ENCODE peak calls at places on chromosomes 4 and X, in seven cellular contexts. T is activated CD8-positive, alpha-beta memory T cell treated with anti-CD3 and anti-CD28 coated beads for 48 hours; W is lower lobe of right lung; C is T-cell; G is NCI-H187 treated with DMSO at 0.1 percent for 48 hours; A is pancreas; F is T-helper 2 cell. H is an unnamed sample.
A peak's percentile ranks its signal among the peaks of the same experiment; 100 is the strongest.

GRCh38 chr4:14790487-14790886 is 211.8 kb upstream of the CPEB2 start:
- DNase-seq in F (no peak), T (no peak), W (no peak), A (no peak), G (no peak), C (no peak), H (no peak)

GRCh38 chr4:184958127-184958806 is 60.0 kb upstream of the HELT start:
- DNase-seq in T (no peak), G (no peak), F (no peak), C (no peak), W (no peak), A (no peak), H (no peak)

GRCh38 chr4:89067407-89067806 is 10.4 kb upstream of the FAM13A start:
- DNase-seq in A (no peak), T (no peak), G (no peak), C (no peak), W (no peak), F (no peak), H (no peak)

GRCh38 chr4:79855081-79855480 is 217.9 kb downstream of the ANTXR2 start:
- DNase-seq in W (no peak), G (no peak), C (no peak), A (no peak), T (no peak), F (no peak), H (no peak)

GRCh38 chrX:17608898-17609297 is 128.4 kb upstream of the SCML1 start:
- DNase-seq in W (no peak), T (no peak), G (no peak), A (peak; percentile 61), C (no peak), F (no peak), H (peak; percentile 47)

GRCh38 chr4:150261571-150261970 is 183.3 kb downstream of the DCLK2 start:
- DNase-seq in F (no peak), C (no peak), G (no peak), W (no peak), T (no peak), A (no peak), H (no peak)

GRCh38 chr4:139599594-139600374 is 43.8 kb upstream of the SETD7 start:
- DNase-seq in W (no peak), A (no peak), G (no peak), T (no peak), C (no peak), F (no peak), H (no peak)

GRCh38 chr4:151417164-151417571 is 8.2 kb downstream of the FHIP1A start:
- DNase-seq in G (no peak), A (no peak), C (no peak), F (no peak), T (no peak), W (no peak), H (no peak)

GRCh38 chr4:137994858-137995257 is 247.3 kb downstream of the SLC7A11 start:
- DNase-seq in F (no peak), A (no peak), C (no peak), T (no peak), W (no peak), G (no peak), H (no peak)

H was measured in right lobe of liver.